ENCODE peak calls at places on chromosomes 1 and 21, in four cellular contexts. Y is GM12878, I is K562, Q is HL-60. N is an unnamed sample.

GRCh38 chr1:180299486-180300246 is 69.6 kb downstream of the LHX4 start:
- DNase-seq in Y (no peak), I (no peak), Q (no peak), N (no peak)

GRCh38 chr1:167548059-167548932 is 5.3 kb downstream of the CREG1 start:
- DNase-seq in Y (no peak), I (peak; percentile 48), Q (peak; percentile 85), N (no peak)

GRCh38 chr1:234589854-234590620 is 19.9 kb downstream of the IRF2BP2 start:
- DNase-seq in Y (no peak), I (peak; percentile 45), Q (no peak), N (no peak)

GRCh38 chr1:93659805-93660479 is 21.7 kb downstream of the BCAR3 start:
- DNase-seq in Y (no peak), I (peak; percentile 55), Q (no peak), N (no peak)

GRCh38 chr1:27542463-27543273 is 52.7 kb upstream of the WASF2 start:
- DNase-seq in Y (no peak), I (peak; percentile 99), Q (no peak), N (no peak)

GRCh38 chr21:45860493-45861155 is 120.9 kb upstream of the COL6A1 start:
- DNase-seq in Y (no peak), I (no peak), Q (no peak), N (no peak)

GRCh38 chr1:75796376-75797272 is at the start of gene MSH4:
- DNase-seq in Y (no peak), I (peak; percentile 30), Q (no peak), N (no peak)

GRCh38 chr1:151920147-151920546 is 10.8 kb upstream of the THEM4 start:
- DNase-seq in Y (peak; percentile 40), I (no peak), Q (peak; percentile 80), N (no peak)

GRCh38 chr1:98119793-98120192 is 199.0 kb upstream of the DPYD start:
- DNase-seq in Y (no peak), I (no peak), Q (no peak), N (no peak)

GRCh38 chr1:202571719-202572339 is 138.4 kb downstream of the SYT2 start:
- DNase-seq in Y (no peak), I (peak; percentile 63), Q (peak; percentile 35), N (no peak)

GRCh38 chr1:23838401-23838866 is 13.2 kb upstream of the HMGCL start:
- DNase-seq in Y (peak; percentile 28), I (peak; percentile 85), Q (peak; percentile 81), N (peak; percentile 71)

GRCh38 chr1:173408886-173409285 is 68.2 kb upstream of the PRDX6 start:
- DNase-seq in Y (no peak), I (no peak), Q (no peak), N (no peak)

GRCh38 chr1:44714944-44715571 is 15.9 kb downstream of the RNU5D-1 start:
- DNase-seq in Y (peak; percentile 71), I (peak; percentile 86), Q (peak; percentile 87), N (no peak)

GRCh38 chr21:14869984-14870840 is 194.6 kb downstream of the NRIP1 start:
- DNase-seq in Y (no peak), I (no peak), Q (no peak), N (no peak)

GRCh38 chr1:64453695-64454094 is 16.2 kb upstream of the CACHD1 start:
- DNase-seq in Y (no peak), I (no peak), Q (no peak), N (no peak)

GRCh38 chr1:153347856-153348255 is 785 bp downstream of the PGLYRP4 start:
- DNase-seq in Y (no peak), I (no peak), Q (no peak), N (no peak)

GRCh38 chr1:66271216-66271903 is 262.6 kb upstream of the SGIP1 start:
- DNase-seq in Y (no peak), I (no peak), Q (no peak), N (no peak)

DNA sequence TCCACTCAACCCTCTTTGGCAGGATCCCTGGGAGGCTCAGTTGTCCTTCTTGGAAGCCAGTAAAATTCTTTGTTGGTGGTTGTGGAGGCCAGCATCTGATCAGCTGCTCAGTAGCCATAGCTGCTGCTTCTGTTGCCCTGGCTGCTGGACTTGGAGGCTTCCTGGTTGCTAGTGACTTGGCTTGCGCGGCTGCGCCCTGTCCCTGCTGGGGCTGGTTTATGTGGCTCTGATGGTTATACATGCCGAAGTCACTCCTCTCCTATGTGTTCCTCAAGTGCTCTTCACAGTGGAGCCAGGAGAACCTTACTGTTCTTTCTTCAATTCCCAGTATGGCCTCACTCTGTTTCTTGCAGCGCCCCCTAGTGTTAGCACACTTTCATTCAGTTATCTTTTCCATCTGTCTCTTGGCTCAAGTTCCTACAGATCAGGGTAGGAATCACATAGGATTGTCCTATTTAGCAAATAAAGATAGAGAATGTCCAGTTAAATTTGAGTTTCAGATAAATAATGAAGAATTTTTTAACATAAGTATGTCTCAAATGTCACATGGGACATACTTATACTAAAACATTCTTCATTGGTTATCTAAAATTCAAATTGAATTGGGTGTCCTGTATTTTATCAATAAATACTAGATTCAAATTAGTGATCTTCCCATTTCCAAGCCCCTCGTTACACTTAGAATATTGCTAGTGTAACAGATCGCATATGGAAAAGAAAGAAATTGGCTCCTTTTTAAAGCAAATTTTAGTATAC is 176.5 kb downstream of the TGFB2 start:
- DNase-seq in Y (no peak), I (peak; percentile 69), Q (peak; percentile 28), N (peak; percentile 7)
- TF ChIP-seq SPI1 in Y (no peak), I (no peak), Q (no peak), N (no peak)

GRCh38 chr1:235865565-235866206 is 1.0 kb downstream of the LYST start:
- DNase-seq in Y (no peak), I (no peak), Q (no peak), N (no peak)
- TF ChIP-seq SPI1 in Y (no peak), I (no peak), Q (no peak), N (no peak)

DNA sequence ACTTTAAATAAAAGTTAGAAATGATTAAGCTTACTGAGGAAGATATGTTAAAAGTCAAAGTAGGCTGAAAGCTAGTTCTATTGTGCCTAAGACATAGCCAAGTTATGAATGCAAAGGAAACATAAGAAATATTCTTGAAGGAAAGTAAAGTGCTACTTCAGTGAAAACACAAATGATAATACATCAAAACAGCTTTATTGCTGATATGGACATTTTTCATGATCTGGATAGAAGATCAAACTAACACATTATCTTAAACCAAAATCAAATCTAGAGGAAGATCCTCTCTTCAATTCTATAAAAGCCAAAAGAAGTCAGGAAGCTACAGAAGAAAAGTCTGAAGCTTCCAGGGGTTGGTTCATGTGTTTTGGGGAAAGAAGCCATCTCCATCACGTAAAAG is 545.9 kb downstream of the COL11A1 start:
- DNase-seq in Y (no peak), I (no peak), Q (no peak), N (no peak)
- TF ChIP-seq SPI1 in Y (no peak), I (no peak), Q (no peak), N (no peak)

GRCh38 chr1:25066253-25066652 is 136.2 kb upstream of the RUNX3 start:
- DNase-seq in Y (no peak), I (no peak), Q (no peak), N (no peak)

GRCh38 chr1:25062621-25063255 is 132.7 kb upstream of the RUNX3 start:
- DNase-seq in Y (no peak), I (no peak), Q (no peak), N (no peak)

GRCh38 chr1:25063591-25064416 is 133.7 kb upstream of the RUNX3 start:
- DNase-seq in Y (no peak), I (no peak), Q (no peak), N (no peak)

GRCh38 chr1:25065246-25066238 is 135.5 kb upstream of the RUNX3 start:
- DNase-seq in Y (no peak), I (peak; percentile 31), Q (peak; percentile 43), N (no peak)

GRCh38 chr1:25064465-25065238 is 134.6 kb upstream of the RUNX3 start:
- DNase-seq in Y (no peak), I (no peak), Q (no peak), N (no peak)
- TF ChIP-seq SPI1 in Y (no peak), I (no peak), Q (no peak), N (no peak)

N was measured in GM12891.